ENCODE peak calls at places on chromosomes 4 and X, in ten cellular contexts. N is GM23338, H is prostate gland, J is SK-N-SH, L is vagina, I is HCT116, G is transverse colon, D is spleen, V is stomach, C is upper lobe of left lung. W is an unnamed sample.

GRCh38 chr4:150078996-150079581 is 844 bp downstream of the DCLK2 start:
- DNase-seq in N (peak), H (peak), J (peak), L (no peak), I (no peak), G (peak), D (peak), V (no peak), C (peak), W (peak)

GRCh38 chrX:129877401-129877800 is 28.6 kb upstream of the UTP14A start:
- DNase-seq in N (no peak), H (no peak), J (no peak), L (no peak), I (no peak), G (no peak), D (no peak), V (no peak), C (no peak), W (peak)

GRCh38 chrX:14697453-14697852 is 168.1 kb downstream of the GLRA2 start:
- DNase-seq in N (peak), H (no peak), J (peak), L (no peak), I (peak), G (peak), D (no peak), V (peak), C (peak), W (peak)

GRCh38 chr4:145545538-145546224 is 64.0 kb downstream of the SMAD1 start:
- DNase-seq in N (no peak), H (peak), J (no peak), L (no peak), I (peak), G (peak), D (no peak), V (peak), C (peak), W (no peak)

GRCh38 chrX:83008415-83008814 is 499.7 kb upstream of the POU3F4 start:
- DNase-seq in N (peak), H (no peak), J (no peak), L (no peak), I (no peak), G (no peak), D (no peak), V (no peak), C (no peak), W (no peak)

GRCh38 chr4:177505171-177505615 is 63.0 kb upstream of the AGA start:
- DNase-seq in N (peak), H (no peak), J (no peak), L (no peak), I (no peak), G (peak), D (no peak), V (peak), C (no peak), W (no peak)

GRCh38 chrX:57135287-57135686 is 1.9 kb downstream of the SPIN2A start:
- DNase-seq in N (no peak), H (no peak), J (no peak), L (no peak), I (no peak), G (no peak), D (no peak), V (no peak), C (no peak), W (no peak)

GRCh38 chr4:161650812-161651211 is 513.0 kb downstream of the FSTL5 start:
- DNase-seq in N (no peak), H (no peak), J (no peak), L (no peak), I (no peak), G (no peak), D (no peak), V (no peak), C (no peak), W (peak)

GRCh38 chr4:183875251-183875825 is 29.8 kb upstream of the STOX2 start:
- DNase-seq in N (no peak), H (no peak), J (no peak), L (no peak), I (no peak), G (no peak), D (no peak), V (no peak), C (no peak), W (no peak)

GRCh38 chr4:62262676-62263075 is 1062.5 kb downstream of the ADGRL3 start:
- DNase-seq in N (no peak), H (no peak), J (no peak), L (no peak), I (no peak), G (no peak), D (no peak), V (no peak), C (no peak), W (no peak)

GRCh38 chrX:22666441-22666840 is 333.3 kb upstream of the DDX53 start:
- DNase-seq in N (peak), H (no peak), J (peak), L (no peak), I (peak), G (no peak), D (no peak), V (no peak), C (no peak), W (peak)

GRCh38 chr4:75002381-75002780 is 69.5 kb downstream of the PARM1 start:
- DNase-seq in N (no peak), H (no peak), J (no peak), L (no peak), I (no peak), G (no peak), D (no peak), V (no peak), C (no peak), W (no peak)

GRCh38 chr4:79852305-79852730 is 220.7 kb downstream of the ANTXR2 start:
- DNase-seq in N (peak), H (no peak), J (no peak), L (no peak), I (peak), G (peak), D (no peak), V (no peak), C (peak), W (no peak)

GRCh38 chr4:112514079-112514448 is 1.9 kb downstream of the NEUROG2 start:
- DNase-seq in N (peak), H (no peak), J (peak), L (no peak), I (no peak), G (no peak), D (no peak), V (no peak), C (no peak), W (no peak)

GRCh38 chrX:19879181-19879580 is 8.2 kb downstream of the SH3KBP1 start:
- DNase-seq in N (peak), H (no peak), J (no peak), L (no peak), I (no peak), G (no peak), D (no peak), V (no peak), C (no peak), W (no peak)

GRCh38 chr4:174873931-174874330 is 44.2 kb upstream of the ADAM29 start:
- DNase-seq in N (peak), H (no peak), J (peak), L (no peak), I (peak), G (no peak), D (no peak), V (no peak), C (no peak), W (no peak)

GRCh38 chr4:10171055-10171454 is 54.5 kb upstream of the WDR1 start:
- DNase-seq in N (no peak), H (no peak), J (no peak), L (no peak), I (no peak), G (no peak), D (no peak), V (no peak), C (no peak), W (no peak)

GRCh38 chr4:10175626-10176025 is 59.0 kb upstream of the WDR1 start:
- DNase-seq in N (no peak), H (no peak), J (no peak), L (no peak), I (no peak), G (no peak), D (no peak), V (no peak), C (no peak), W (no peak)

GRCh38 chr4:10172278-10173038 is 55.9 kb upstream of the WDR1 start:
- DNase-seq in N (no peak), H (peak), J (no peak), L (no peak), I (no peak), G (no peak), D (no peak), V (no peak), C (no peak), W (no peak)

GRCh38 chr4:10173039-10173753 is 56.6 kb upstream of the WDR1 start:
- DNase-seq in N (no peak), H (peak), J (no peak), L (no peak), I (no peak), G (peak), D (no peak), V (peak), C (peak), W (no peak)

DNA sequence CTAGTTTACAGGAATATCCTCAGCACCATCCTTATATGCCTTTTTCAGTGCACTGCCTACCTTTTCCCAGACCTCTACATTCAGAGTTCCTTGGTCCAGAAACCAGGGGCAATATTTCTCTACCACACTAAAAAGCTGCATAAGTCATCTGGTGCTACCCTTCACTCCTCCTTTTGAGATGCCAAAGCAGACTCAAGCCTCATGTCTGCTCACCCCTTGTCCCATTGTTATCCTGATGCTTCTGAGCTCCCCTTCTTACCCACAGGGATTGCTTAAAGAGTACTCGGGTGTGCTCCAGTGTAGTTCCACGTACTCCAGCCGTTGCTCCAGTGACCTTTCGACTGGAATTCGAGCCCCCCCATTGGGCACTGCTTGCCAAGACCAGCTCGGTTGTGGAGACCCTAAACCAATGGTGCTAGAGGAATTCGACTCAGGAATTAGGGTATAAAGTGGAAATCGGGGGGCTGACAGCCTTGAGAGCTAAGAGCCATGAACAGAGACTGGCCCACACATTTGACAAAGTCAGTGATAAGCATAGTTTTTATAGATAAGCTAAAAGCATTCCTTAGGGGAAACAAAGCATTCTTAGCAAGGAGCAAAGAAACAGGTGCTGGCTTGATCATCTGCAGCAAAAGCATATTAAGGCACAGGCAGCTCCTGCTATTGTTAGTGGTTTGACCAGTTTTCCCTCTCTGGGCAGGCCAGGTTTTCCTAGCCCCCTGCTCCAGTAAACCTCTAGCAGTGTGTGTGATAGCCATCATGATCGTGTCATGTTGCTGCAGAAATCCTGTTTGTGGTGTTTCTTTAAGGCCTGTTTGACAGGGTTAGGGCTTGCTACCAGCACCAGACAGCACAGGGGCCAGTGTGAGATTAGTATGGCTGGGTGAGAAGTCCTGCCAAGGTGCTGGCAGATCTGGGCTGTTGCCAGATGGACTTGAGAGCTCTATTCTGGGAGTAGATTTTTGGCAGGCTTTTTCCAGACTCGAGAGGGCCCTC is 57.5 kb upstream of the WDR1 start:
- DNase-seq in N (no peak), H (peak), J (no peak), L (no peak), I (no peak), G (peak), D (no peak), V (peak), C (peak), W (no peak)
- TF ChIP-seq POLR2AphosphoS5 in N (no peak), H (peak), J (no peak), L (no peak), I (no peak), G (no peak), D (no peak), V (no peak), C (no peak), W (no peak)

DNA sequence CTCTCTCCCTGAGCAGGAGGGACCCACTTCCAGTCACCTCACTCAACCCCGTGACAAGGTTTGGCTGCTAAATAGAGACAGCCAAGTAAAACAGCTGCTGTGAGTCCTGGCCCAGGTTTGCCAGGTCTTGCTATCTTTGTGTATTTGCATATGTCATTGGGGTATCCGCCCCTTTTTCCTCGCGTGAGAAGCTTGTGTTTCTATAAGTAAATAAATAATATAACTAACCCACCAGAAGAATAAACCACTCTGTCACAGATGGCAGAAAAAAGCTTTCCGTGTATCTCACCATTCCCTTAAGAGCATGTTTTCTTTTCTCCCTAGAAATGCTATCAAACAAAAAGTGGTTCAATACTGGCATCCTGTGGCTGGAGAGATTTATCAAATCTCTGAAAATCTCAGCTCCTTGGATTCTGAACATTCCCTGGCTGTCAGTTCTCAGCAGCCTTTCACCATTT is 66.8 kb downstream of the SLC7A11 start:
- DNase-seq in N (no peak), H (peak), J (no peak), L (no peak), I (no peak), G (peak), D (no peak), V (peak), C (no peak), W (no peak)
- TF ChIP-seq POLR2AphosphoS5 in N (no peak), H (no peak), J (no peak), L (no peak), I (no peak), G (no peak), D (no peak), V (no peak), C (no peak), W (no peak)

DNA sequence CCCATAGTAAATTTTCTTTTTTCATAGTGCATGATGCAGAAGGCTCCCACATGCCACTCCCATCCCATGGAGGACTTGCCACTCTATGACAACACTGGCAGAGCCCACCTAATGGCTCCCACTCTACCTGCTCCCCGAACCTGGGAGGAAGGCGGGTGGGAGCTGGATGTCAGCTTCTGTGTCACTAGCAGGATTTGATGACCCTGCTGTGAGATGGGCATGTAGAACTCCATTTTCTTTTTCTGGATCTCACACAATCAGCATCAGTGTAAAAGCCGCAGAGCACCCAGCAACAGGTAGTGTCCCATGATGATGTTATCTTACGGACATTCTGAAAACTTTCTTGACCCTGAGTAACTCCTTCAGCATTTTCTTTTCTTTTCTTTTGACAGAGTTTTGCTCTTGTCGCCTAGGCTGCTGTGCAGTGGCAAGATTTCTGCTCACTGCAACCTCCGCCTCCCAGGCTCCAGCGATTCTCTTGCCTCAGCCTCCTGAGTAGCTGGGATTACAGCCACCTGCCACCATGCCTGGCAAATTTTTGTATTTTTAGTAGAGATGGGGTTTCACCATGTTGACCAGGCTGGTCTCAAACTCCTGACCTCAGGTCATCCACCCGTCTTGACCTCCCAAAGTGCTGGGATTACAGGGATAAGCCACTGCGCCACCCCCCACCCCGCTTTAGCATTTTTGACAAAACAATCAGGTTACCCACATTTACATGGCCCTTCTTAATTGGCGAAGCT is 15.0 kb upstream of the ADH1A start:
- DNase-seq in N (no peak), H (no peak), J (no peak), L (no peak), I (no peak), G (no peak), D (no peak), V (no peak), C (no peak), W (no peak)
- TF ChIP-seq POLR2AphosphoS5 in N (no peak), H (no peak), J (no peak), L (no peak), I (no peak), G (no peak), D (no peak), V (no peak), C (peak), W (no peak)

GRCh38 chrX:35439692-35440091 is 358.4 kb upstream of the MAGEB16 start:
- DNase-seq in N (no peak), H (no peak), J (no peak), L (no peak), I (no peak), G (no peak), D (no peak), V (no peak), C (no peak), W (no peak)

GRCh38 chrX:35442421-35442820 is 355.7 kb upstream of the MAGEB16 start:
- DNase-seq in N (no peak), H (no peak), J (no peak), L (no peak), I (no peak), G (no peak), D (no peak), V (no peak), C (no peak), W (no peak)

DNA sequence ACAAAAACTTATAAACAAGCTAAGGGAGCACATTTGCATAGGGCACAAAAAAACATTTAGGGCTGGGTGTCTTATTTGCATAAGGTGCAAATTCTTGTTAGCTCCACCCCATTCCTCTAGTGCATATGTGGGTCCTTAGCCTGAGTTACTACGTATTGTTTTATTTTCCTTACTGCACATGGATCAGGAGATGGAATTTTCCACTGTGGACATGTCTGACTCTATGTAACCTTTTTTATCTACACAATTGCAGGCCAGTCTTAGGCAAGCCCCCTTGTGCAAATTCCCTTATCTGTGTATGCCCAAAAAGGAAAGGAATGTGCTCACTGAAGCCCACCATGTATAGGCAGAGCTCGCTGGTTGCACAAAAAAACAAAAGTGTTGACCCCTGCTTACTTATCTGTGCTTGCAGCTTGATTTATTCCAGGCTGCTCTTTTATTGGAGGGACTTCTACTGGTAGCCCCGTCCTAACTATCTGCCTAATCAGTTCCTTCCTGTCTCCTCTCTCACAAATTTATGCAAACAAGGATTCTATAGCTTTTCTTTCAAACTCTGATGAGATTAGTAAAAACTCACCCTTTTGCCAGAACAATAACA is 359.0 kb upstream of the MAGEB16 start:
- DNase-seq in N (no peak), H (no peak), J (no peak), L (no peak), I (no peak), G (no peak), D (no peak), V (no peak), C (no peak), W (no peak)
- TF ChIP-seq POLR2AphosphoS5 in N (no peak), H (no peak), J (no peak), L (no peak), I (no peak), G (no peak), D (no peak), V (no peak), C (no peak), W (no peak)

DNA sequence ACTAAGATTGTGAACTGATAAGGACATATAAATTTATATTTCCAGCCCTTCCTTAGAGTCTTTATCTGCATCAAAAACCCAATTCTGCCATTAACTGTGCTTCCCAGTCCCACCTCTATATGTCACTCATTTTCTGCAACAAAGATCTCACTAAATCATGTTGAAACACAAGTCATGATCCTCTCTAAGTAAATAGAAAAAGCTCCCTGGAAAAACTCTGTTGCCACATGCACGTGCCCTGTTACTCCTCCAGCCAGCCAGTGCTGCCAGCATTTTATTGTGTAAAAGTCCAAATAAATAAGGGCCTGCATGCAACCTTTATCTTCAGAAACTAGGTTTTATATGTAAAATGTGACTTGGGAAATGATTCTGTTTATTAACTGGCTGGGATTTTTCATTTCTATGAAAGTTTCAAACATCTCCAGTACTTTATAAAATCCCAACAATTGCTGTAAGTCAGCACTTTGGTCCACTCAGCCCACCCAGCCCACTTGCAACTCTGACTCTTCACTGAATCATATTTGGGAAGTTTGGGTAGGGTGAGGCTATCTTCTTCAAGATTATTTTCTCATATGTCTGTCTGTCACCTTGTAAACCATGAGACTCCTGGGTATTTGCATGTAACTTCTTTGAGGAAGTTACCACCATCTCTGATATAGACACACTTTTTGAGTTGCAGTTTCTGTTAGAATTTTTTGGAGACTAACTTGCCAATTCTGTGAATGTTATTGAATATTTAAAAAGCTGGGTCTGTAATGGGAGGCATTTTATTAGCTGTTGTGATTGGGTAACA is 40.0 kb upstream of the SMARCA5 start:
- DNase-seq in N (no peak), H (no peak), J (no peak), L (no peak), I (no peak), G (no peak), D (no peak), V (no peak), C (no peak), W (no peak)
- TF ChIP-seq POLR2AphosphoS5 in N (no peak), H (peak), J (no peak), L (no peak), I (no peak), G (no peak), D (no peak), V (no peak), C (no peak), W (no peak)

GRCh38 chr4:7886250-7886973 is 53.2 kb downstream of the AFAP1 start:
- DNase-seq in N (no peak), H (no peak), J (peak), L (no peak), I (no peak), G (no peak), D (no peak), V (no peak), C (no peak), W (no peak)
- TF ChIP-seq POLR2AphosphoS5 in N (no peak), H (no peak), J (peak), L (no peak), I (no peak), G (peak), D (no peak), V (no peak), C (no peak), W (no peak)

W was measured in HL-60.